ENCODE peak calls at places on chromosomes 3 and 15, in nine cellular contexts. One of them, this sample, is unnamed.

GRCh38 chr3:55000946-55001345 is 73.1 kb upstream of the LRTM1 start:
- DNase-seq in OCI-LY7: no peak
- DNase-seq in GM23248: no peak
- DNase-seq in HCT116: no peak
- DNase-seq in MM.1S: no peak
- DNase-seq in PC-3: no peak
- DNase-seq in neural progenitor cell: no peak
- DNase-seq in GM23338: no peak
- DNase-seq in SK-N-SH: no peak
- DNase-seq in this sample: no peak

GRCh38 chr3:178255315-178255714 is 280.9 kb upstream of the KCNMB2 start:
- DNase-seq in OCI-LY7: no peak
- DNase-seq in GM23248: peak
- DNase-seq in HCT116: no peak
- DNase-seq in MM.1S: no peak
- DNase-seq in PC-3: peak
- DNase-seq in neural progenitor cell: no peak
- DNase-seq in GM23338: no peak
- DNase-seq in SK-N-SH: no peak
- DNase-seq in this sample: no peak

GRCh38 chr15:32718822-32719716 is 1.3 kb downstream of the GREM1 start:
- DNase-seq in OCI-LY7: no peak
- DNase-seq in GM23248: peak
- DNase-seq in HCT116: no peak
- DNase-seq in MM.1S: no peak
- DNase-seq in PC-3: peak
- DNase-seq in neural progenitor cell: peak
- DNase-seq in GM23338: peak
- DNase-seq in SK-N-SH: peak
- DNase-seq in this sample: peak

GRCh38 chr15:25664761-25665160 is 198.4 kb downstream of the ATP10A start:
- DNase-seq in OCI-LY7: no peak
- DNase-seq in GM23248: peak
- DNase-seq in HCT116: no peak
- DNase-seq in MM.1S: no peak
- DNase-seq in PC-3: peak
- DNase-seq in neural progenitor cell: no peak
- DNase-seq in GM23338: no peak
- DNase-seq in SK-N-SH: no peak
- DNase-seq in this sample: no peak

GRCh38 chr3:132803889-132804288 is 81.7 kb upstream of the NPHP3 start:
- DNase-seq in OCI-LY7: no peak
- DNase-seq in GM23248: no peak
- DNase-seq in HCT116: no peak
- DNase-seq in MM.1S: no peak
- DNase-seq in PC-3: no peak
- DNase-seq in neural progenitor cell: peak
- DNase-seq in GM23338: peak
- DNase-seq in SK-N-SH: peak
- DNase-seq in this sample: peak

GRCh38 chr3:14374444-14374883 is 27.9 kb upstream of the SLC6A6 start:
- DNase-seq in OCI-LY7: no peak
- DNase-seq in GM23248: no peak
- DNase-seq in HCT116: no peak
- DNase-seq in MM.1S: no peak
- DNase-seq in PC-3: no peak
- DNase-seq in neural progenitor cell: no peak
- DNase-seq in GM23338: no peak
- DNase-seq in SK-N-SH: peak
- DNase-seq in this sample: no peak

GRCh38 chr3:97957617-97958311 is 14.5 kb downstream of the RIOX2 start:
- DNase-seq in OCI-LY7: no peak
- DNase-seq in GM23248: no peak
- DNase-seq in HCT116: no peak
- DNase-seq in MM.1S: no peak
- DNase-seq in PC-3: peak
- DNase-seq in neural progenitor cell: no peak
- DNase-seq in GM23338: no peak
- DNase-seq in SK-N-SH: no peak
- DNase-seq in this sample: no peak

GRCh38 chr15:66997212-66997611 is 68.2 kb upstream of the SMAD3 start:
- DNase-seq in OCI-LY7: no peak
- DNase-seq in GM23248: peak
- DNase-seq in HCT116: no peak
- DNase-seq in MM.1S: no peak
- DNase-seq in PC-3: peak
- DNase-seq in neural progenitor cell: no peak
- DNase-seq in GM23338: no peak
- DNase-seq in SK-N-SH: no peak
- DNase-seq in this sample: no peak

GRCh38 chr3:88141458-88142083 is 8.2 kb upstream of the C3orf38 start:
- DNase-seq in OCI-LY7: no peak
- DNase-seq in GM23248: peak
- DNase-seq in HCT116: no peak
- DNase-seq in MM.1S: no peak
- DNase-seq in PC-3: peak
- DNase-seq in neural progenitor cell: no peak
- DNase-seq in GM23338: no peak
- DNase-seq in SK-N-SH: no peak
- DNase-seq in this sample: no peak

GRCh38 chr15:78714890-78715289 is 73.9 kb upstream of the CHRNB4 start:
- DNase-seq in OCI-LY7: peak
- DNase-seq in GM23248: peak
- DNase-seq in HCT116: no peak
- DNase-seq in MM.1S: peak
- DNase-seq in PC-3: peak
- DNase-seq in neural progenitor cell: no peak
- DNase-seq in GM23338: peak
- DNase-seq in SK-N-SH: no peak
- DNase-seq in this sample: no peak

GRCh38 chr3:111472556-111472955 is 69.4 kb upstream of the CD96 start:
- DNase-seq in OCI-LY7: no peak
- DNase-seq in GM23248: no peak
- DNase-seq in HCT116: no peak
- DNase-seq in MM.1S: no peak
- DNase-seq in PC-3: peak
- DNase-seq in neural progenitor cell: no peak
- DNase-seq in GM23338: peak
- DNase-seq in SK-N-SH: no peak
- DNase-seq in this sample: no peak

GRCh38 chr3:183817639-183818038 is 7.7 kb downstream of the MAP6D1 start:
- DNase-seq in OCI-LY7: no peak
- DNase-seq in GM23248: no peak
- DNase-seq in HCT116: no peak
- DNase-seq in MM.1S: no peak
- DNase-seq in PC-3: no peak
- DNase-seq in neural progenitor cell: no peak
- DNase-seq in GM23338: no peak
- DNase-seq in SK-N-SH: no peak
- DNase-seq in this sample: no peak

GRCh38 chr15:90774731-90775521 is 57.8 kb downstream of the BLM start:
- DNase-seq in OCI-LY7: no peak
- DNase-seq in GM23248: peak
- DNase-seq in HCT116: peak
- DNase-seq in MM.1S: no peak
- DNase-seq in PC-3: peak
- DNase-seq in neural progenitor cell: no peak
- DNase-seq in GM23338: no peak
- DNase-seq in SK-N-SH: no peak
- DNase-seq in this sample: no peak

GRCh38 chr15:60372223-60372622 is 25.6 kb downstream of the ANXA2 start:
- DNase-seq in OCI-LY7: no peak
- DNase-seq in GM23248: peak
- DNase-seq in HCT116: no peak
- DNase-seq in MM.1S: no peak
- DNase-seq in PC-3: no peak
- DNase-seq in neural progenitor cell: no peak
- DNase-seq in GM23338: no peak
- DNase-seq in SK-N-SH: no peak
- DNase-seq in this sample: no peak

GRCh38 chr3:186974824-186975281 is 44.5 kb downstream of the ST6GAL1 start:
- DNase-seq in OCI-LY7: no peak
- DNase-seq in GM23248: no peak
- DNase-seq in HCT116: no peak
- DNase-seq in MM.1S: no peak
- DNase-seq in PC-3: no peak
- DNase-seq in neural progenitor cell: no peak
- DNase-seq in GM23338: no peak
- DNase-seq in SK-N-SH: no peak
- DNase-seq in this sample: no peak

GRCh38 chr3:123085293-123085949 is 18.6 kb downstream of the PDIA5 start:
- DNase-seq in OCI-LY7: no peak
- DNase-seq in GM23248: no peak
- DNase-seq in HCT116: no peak
- DNase-seq in MM.1S: no peak
- DNase-seq in PC-3: no peak
- DNase-seq in neural progenitor cell: peak
- DNase-seq in GM23338: no peak
- DNase-seq in SK-N-SH: peak
- DNase-seq in this sample: peak

GRCh38 chr3:46007280-46007679 is 11.7 kb upstream of the FYCO1 start:
- DNase-seq in OCI-LY7: no peak
- DNase-seq in GM23248: no peak
- DNase-seq in HCT116: no peak
- DNase-seq in MM.1S: no peak
- DNase-seq in PC-3: no peak
- DNase-seq in neural progenitor cell: no peak
- DNase-seq in GM23338: no peak
- DNase-seq in SK-N-SH: no peak
- DNase-seq in this sample: no peak

GRCh38 chr3:61914277-61914676 is 352.9 kb downstream of the PTPRG start:
- DNase-seq in OCI-LY7: no peak
- DNase-seq in GM23248: peak
- DNase-seq in HCT116: no peak
- DNase-seq in MM.1S: no peak
- DNase-seq in PC-3: no peak
- DNase-seq in neural progenitor cell: no peak
- DNase-seq in GM23338: no peak
- DNase-seq in SK-N-SH: no peak
- DNase-seq in this sample: no peak

GRCh38 chr3:56839784-56840724 is 38.3 kb upstream of the ARHGEF3 start:
- DNase-seq in OCI-LY7: no peak
- DNase-seq in GM23248: peak
- DNase-seq in HCT116: no peak
- DNase-seq in MM.1S: no peak
- DNase-seq in PC-3: peak
- DNase-seq in neural progenitor cell: no peak
- DNase-seq in GM23338: no peak
- DNase-seq in SK-N-SH: no peak
- DNase-seq in this sample: peak

GRCh38 chr3:56836276-56837163 is 34.8 kb upstream of the ARHGEF3 start:
- DNase-seq in OCI-LY7: no peak
- DNase-seq in GM23248: peak
- DNase-seq in HCT116: no peak
- DNase-seq in MM.1S: no peak
- DNase-seq in PC-3: peak
- DNase-seq in neural progenitor cell: no peak
- DNase-seq in GM23338: no peak
- DNase-seq in SK-N-SH: no peak
- DNase-seq in this sample: no peak

GRCh38 chr3:56838441-56838840 is 36.7 kb upstream of the ARHGEF3 start:
- DNase-seq in OCI-LY7: no peak
- DNase-seq in GM23248: no peak
- DNase-seq in HCT116: no peak
- DNase-seq in MM.1S: no peak
- DNase-seq in PC-3: no peak
- DNase-seq in neural progenitor cell: no peak
- DNase-seq in GM23338: no peak
- DNase-seq in SK-N-SH: no peak
- DNase-seq in this sample: no peak

GRCh38 chr3:56835626-56836025 is 33.9 kb upstream of the ARHGEF3 start:
- DNase-seq in OCI-LY7: no peak
- DNase-seq in GM23248: peak
- DNase-seq in HCT116: no peak
- DNase-seq in MM.1S: no peak
- DNase-seq in PC-3: peak
- DNase-seq in neural progenitor cell: no peak
- DNase-seq in GM23338: no peak
- DNase-seq in SK-N-SH: no peak
- DNase-seq in this sample: no peak

GRCh38 chr3:56837196-56837955 is 35.6 kb upstream of the ARHGEF3 start:
- DNase-seq in OCI-LY7: peak
- DNase-seq in GM23248: no peak
- DNase-seq in HCT116: no peak
- DNase-seq in MM.1S: no peak
- DNase-seq in PC-3: no peak
- DNase-seq in neural progenitor cell: peak
- DNase-seq in GM23338: no peak
- DNase-seq in SK-N-SH: no peak
- DNase-seq in this sample: no peak
- H2AFZ ChIP-seq in OCI-LY7: peak
- H2AFZ ChIP-seq in GM23248: no peak
- H2AFZ ChIP-seq in HCT116: no peak
- H2AFZ ChIP-seq in MM.1S: no peak
- H2AFZ ChIP-seq in PC-3: no peak
- H2AFZ ChIP-seq in neural progenitor cell: no peak
- H2AFZ ChIP-seq in GM23338: no peak
- H2AFZ ChIP-seq in SK-N-SH: no peak
- H2AFZ ChIP-seq in this sample: no peak

GRCh38 chr3:32285910-32286309 is 47.4 kb downstream of the CMTM8 start:
- DNase-seq in OCI-LY7: peak
- DNase-seq in GM23248: no peak
- DNase-seq in HCT116: no peak
- DNase-seq in MM.1S: no peak
- DNase-seq in PC-3: no peak
- DNase-seq in neural progenitor cell: no peak
- DNase-seq in GM23338: no peak
- DNase-seq in SK-N-SH: no peak
- DNase-seq in this sample: no peak
- TF ChIP-seq EZH2phosphoT487 in OCI-LY7: no peak
- TF ChIP-seq EZH2phosphoT487 in GM23248: no peak
- TF ChIP-seq EZH2phosphoT487 in HCT116: no peak
- TF ChIP-seq EZH2phosphoT487 in MM.1S: no peak
- TF ChIP-seq EZH2phosphoT487 in PC-3: no peak
- TF ChIP-seq EZH2phosphoT487 in neural progenitor cell: no peak
- TF ChIP-seq EZH2phosphoT487 in GM23338: no peak
- TF ChIP-seq EZH2phosphoT487 in SK-N-SH: no peak
- TF ChIP-seq EZH2phosphoT487 in this sample: no peak

DNA sequence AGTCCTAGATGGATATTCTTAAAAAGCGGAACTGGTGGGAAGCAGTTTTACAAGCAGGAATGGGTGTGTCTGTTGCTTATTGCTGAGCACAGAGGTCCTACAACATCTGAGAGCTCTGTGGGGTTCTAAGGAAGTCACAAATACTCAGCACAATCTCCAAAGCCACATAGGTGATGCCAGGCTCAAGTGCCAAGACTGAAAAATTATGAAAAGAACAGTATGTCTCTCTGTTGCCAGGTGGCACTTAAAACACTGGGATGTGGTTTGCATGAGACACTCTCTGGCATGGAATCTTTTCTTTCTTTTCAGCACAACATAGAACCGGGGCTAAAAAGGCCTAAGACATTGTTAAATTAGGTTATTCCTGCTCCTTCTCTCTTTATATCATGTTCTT is 127.3 kb upstream of the PRICKLE2 start:
- DNase-seq in OCI-LY7: no peak
- DNase-seq in GM23248: peak
- DNase-seq in HCT116: no peak
- DNase-seq in MM.1S: no peak
- DNase-seq in PC-3: no peak
- DNase-seq in neural progenitor cell: no peak
- DNase-seq in GM23338: no peak
- DNase-seq in SK-N-SH: no peak
- DNase-seq in this sample: no peak
- H2AFZ ChIP-seq in OCI-LY7: no peak
- H2AFZ ChIP-seq in GM23248: peak
- H2AFZ ChIP-seq in HCT116: no peak
- H2AFZ ChIP-seq in MM.1S: no peak
- H2AFZ ChIP-seq in PC-3: no peak
- H2AFZ ChIP-seq in neural progenitor cell: no peak
- H2AFZ ChIP-seq in GM23338: no peak
- H2AFZ ChIP-seq in SK-N-SH: no peak
- H2AFZ ChIP-seq in this sample: no peak

GRCh38 chr15:73866481-73866880 is 6.9 kb upstream of the TBC1D21 start:
- DNase-seq in OCI-LY7: no peak
- DNase-seq in GM23248: no peak
- DNase-seq in HCT116: no peak
- DNase-seq in MM.1S: no peak
- DNase-seq in PC-3: no peak
- DNase-seq in neural progenitor cell: no peak
- DNase-seq in GM23338: no peak
- DNase-seq in SK-N-SH: no peak
- DNase-seq in this sample: no peak
- TF ChIP-seq EZH2phosphoT487 in OCI-LY7: no peak
- TF ChIP-seq EZH2phosphoT487 in GM23248: no peak
- TF ChIP-seq EZH2phosphoT487 in HCT116: no peak
- TF ChIP-seq EZH2phosphoT487 in MM.1S: no peak
- TF ChIP-seq EZH2phosphoT487 in PC-3: no peak
- TF ChIP-seq EZH2phosphoT487 in neural progenitor cell: no peak
- TF ChIP-seq EZH2phosphoT487 in GM23338: no peak
- TF ChIP-seq EZH2phosphoT487 in SK-N-SH: no peak
- TF ChIP-seq EZH2phosphoT487 in this sample: no peak